ENCODE peak calls at places on chromosomes 6 and 20, in ten cellular contexts. O is stimulated activated CD8-positive, alpha-beta memory T cell treated with anti-CD3 and anti-CD28 coated beads, Interleukin-7, amount 100 ng/mL, for 1 hour; Y is AG09319; B is progenitor cell of endocrine pancreas; M is foreskin fibroblast; E is Ammon's horn; W is left lung; T is A549; V is amygdala; F is AG04450. X is an unnamed sample.
A peak's percentile ranks its signal among the peaks of the same experiment; 100 is the strongest.

GRCh38 chr6:107965746-107966145 is 7.7 kb upstream of the SEC63 start:
- DNase-seq in E (no peak), B (no peak), W (no peak), O (no peak), M (peak; percentile 90), V (no peak), Y (no peak), T (no peak), F (no peak), X (no peak)

GRCh38 chr6:149063443-149063842 is 254.1 kb upstream of the TAB2 start:
- DNase-seq in T (no peak), B (no peak), W (no peak), O (no peak), Y (no peak), V (no peak), F (no peak), M (no peak), E (no peak), X (no peak)

GRCh38 chr6:4581468-4582420 is 194.5 kb upstream of the CDYL start:
- DNase-seq in F (peak; percentile 87), B (no peak), V (no peak), M (peak; percentile 67), T (peak; percentile 34), O (no peak), E (no peak), W (no peak), Y (peak; percentile 40), X (no peak)

GRCh38 chr20:46083101-46083500 is 6.7 kb downstream of the NCOA5 start:
- DNase-seq in Y (no peak), W (no peak), M (no peak), F (no peak), O (no peak), E (peak; percentile 30), V (no peak), T (no peak), B (no peak), X (no peak)

GRCh38 chr6:141682391-141682790 is 450.3 kb upstream of the GJE1 start:
- DNase-seq in W (no peak), O (no peak), F (no peak), B (no peak), V (no peak), M (no peak), E (no peak), T (no peak), Y (no peak), X (no peak)

GRCh38 chr20:17796096-17796563 is 96.4 kb downstream of the BANF2 start:
- DNase-seq in W (peak; percentile 56), M (peak; percentile 82), F (no peak), B (no peak), V (no peak), E (no peak), Y (peak; percentile 38), O (no peak), T (no peak), X (no peak)

GRCh38 chr6:80605165-80605989 is 498.9 kb downstream of the BCKDHB start:
- DNase-seq in B (no peak), W (no peak), O (no peak), V (no peak), F (no peak), T (peak; percentile 14), Y (no peak), M (peak; percentile 62), E (peak; percentile 14), X (no peak)

GRCh38 chr6:100475554-100476325 is 11.0 kb upstream of the SIM1 start:
- DNase-seq in F (no peak), Y (no peak), T (peak; percentile 7), M (peak; percentile 44), V (no peak), B (no peak), W (no peak), O (no peak), E (no peak), X (no peak)

GRCh38 chr20:1415667-1416468 is 23.0 kb upstream of the FKBP1A start:
- DNase-seq in E (no peak), O (no peak), M (peak; percentile 98), V (no peak), F (peak; percentile 64), T (peak; percentile 94), Y (peak; percentile 44), W (peak; percentile 57), B (no peak), X (no peak)

GRCh38 chr6:166736606-166737005 is 109.6 kb upstream of the RPS6KA2 start:
- DNase-seq in T (peak; percentile 46), E (no peak), B (no peak), Y (no peak), V (no peak), M (peak; percentile 70), O (no peak), W (no peak), F (no peak), X (no peak)

X was measured in dorsolateral prefrontal cortex.